ENCODE peak calls at places on chromosome X, in four cellular contexts. J is astrocyte of the cerebellum, S is OCI-LY7, I is pancreas. Y is an unnamed sample.

GRCh38 chrX:70030242-70030823 is 19.4 kb downstream of the AWAT2 start:
- DNase-seq in J (no peak), S (peak; percentile 53), I (peak; percentile 13), Y (no peak)

GRCh38 chrX:154457491-154458115 is 478 bp upstream of the PLXNA3 start:
- DNase-seq in J (no peak), S (peak; percentile 60), I (peak; percentile 51), Y (no peak)

GRCh38 chrX:109886122-109886761 is 116.7 kb upstream of the TMEM164 start:
- DNase-seq in J (peak; percentile 34), S (peak; percentile 35), I (peak; percentile 6), Y (no peak)

GRCh38 chrX:147565239-147565638 is 346.5 kb upstream of the FMR1 start:
- DNase-seq in J (no peak), S (no peak), I (no peak), Y (no peak)

GRCh38 chrX:139204903-139205667 is 325.5 kb upstream of the F9 start:
- DNase-seq in J (no peak), S (no peak), I (peak; percentile 15), Y (no peak)

GRCh38 chrX:26146024-26146423 is 7.9 kb downstream of the MAGEB18 start:
- DNase-seq in J (no peak), S (no peak), I (no peak), Y (no peak)

GRCh38 chrX:1592128-1592862 is 891 bp downstream of the AKAP17A start:
- DNase-seq in J (peak; percentile 2), S (peak; percentile 47), I (no peak), Y (peak; percentile 4)

GRCh38 chrX:68710870-68711576 is 63.6 kb downstream of the STARD8 start:
- DNase-seq in J (peak; percentile 32), S (peak; percentile 10), I (peak; percentile 19), Y (no peak)

GRCh38 chrX:132041016-132041415 is 17.9 kb downstream of the STK26 start:
- DNase-seq in J (no peak), S (no peak), I (no peak), Y (peak; percentile 24)

GRCh38 chrX:2609431-2610238 is 81.5 kb upstream of the CD99 start:
- DNase-seq in J (no peak), S (peak; percentile 18), I (no peak), Y (no peak)

GRCh38 chrX:118824173-118824782 is 654 bp downstream of the ZCCHC12 start:
- DNase-seq in J (no peak), S (no peak), I (no peak), Y (no peak)

GRCh38 chrX:58051346-58051745 is 141.1 kb upstream of the ZXDA start:
- DNase-seq in J (no peak), S (no peak), I (no peak), Y (no peak)

GRCh38 chrX:830532-830931 is 199.9 kb downstream of the SHOX start:
- DNase-seq in J (no peak), S (no peak), I (no peak), Y (no peak)

GRCh38 chrX:17411189-17411588 is 36.2 kb downstream of the NHS start:
- DNase-seq in J (no peak), S (no peak), I (no peak), Y (no peak)

GRCh38 chrX:40010550-40011364 is 87.0 kb downstream of the BCOR start:
- DNase-seq in J (no peak), S (no peak), I (no peak), Y (no peak)

GRCh38 chrX:9279271-9279596 is 185.6 kb upstream of the TBL1X start:
- DNase-seq in J (no peak), S (no peak), I (no peak), Y (no peak)
- H3K4me3 ChIP-seq in J (no peak overlapping the region), S (no peak overlapping the region), I (no peak overlapping the region), Y (no peak overlapping the region)

GRCh38 chrX:71911731-71912050 is 1.0 kb downstream of the NHSL2 start:
- DNase-seq in J (no peak), S (no peak), I (no peak), Y (no peak)
- H3K4me3 ChIP-seq in J (peak overlapping the region; percentile 37), S (no peak overlapping the region), I (peak overlapping the region; percentile 24), Y (peak overlapping the region; percentile 56)

GRCh38 chrX:136209016-136209738 is 42.0 kb downstream of the MAP7D3 start:
- DNase-seq in J (peak; percentile 26), S (no peak), I (peak; percentile 6), Y (no peak)

GRCh38 chrX:136211766-136212556 is 39.2 kb downstream of the MAP7D3 start:
- DNase-seq in J (no peak), S (no peak), I (no peak), Y (no peak)

GRCh38 chrX:136210806-136211205 is 40.4 kb downstream of the MAP7D3 start:
- DNase-seq in J (no peak), S (no peak), I (no peak), Y (no peak)

GRCh38 chrX:136209751-136210150 is 41.4 kb downstream of the MAP7D3 start:
- DNase-seq in J (no peak), S (no peak), I (no peak), Y (no peak)

DNA sequence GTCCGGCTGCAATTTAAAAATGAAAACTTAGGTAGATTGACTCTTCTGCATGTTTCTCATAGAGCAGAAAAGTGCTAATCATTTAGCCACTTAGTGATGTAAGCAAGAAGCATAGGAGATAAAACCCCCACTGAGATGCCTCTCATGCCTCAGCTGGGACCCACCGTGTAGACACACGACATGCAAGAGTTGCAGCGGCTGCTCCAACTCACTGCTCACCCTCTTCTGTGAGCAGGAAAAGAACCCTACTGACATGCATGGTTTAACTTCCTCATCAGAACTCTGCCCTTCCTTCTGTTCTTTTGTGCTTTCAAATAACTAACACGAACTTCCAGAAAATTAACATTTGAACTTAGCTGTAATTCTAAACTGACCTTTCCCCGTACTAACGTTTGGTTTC is 41.0 kb downstream of the MAP7D3 start:
- DNase-seq in J (no peak), S (peak; percentile 62), I (no peak), Y (no peak)
- H3K4me3 ChIP-seq in J (no peak overlapping the region), S (no peak overlapping the region), I (no peak overlapping the region), Y (no peak overlapping the region)

DNA sequence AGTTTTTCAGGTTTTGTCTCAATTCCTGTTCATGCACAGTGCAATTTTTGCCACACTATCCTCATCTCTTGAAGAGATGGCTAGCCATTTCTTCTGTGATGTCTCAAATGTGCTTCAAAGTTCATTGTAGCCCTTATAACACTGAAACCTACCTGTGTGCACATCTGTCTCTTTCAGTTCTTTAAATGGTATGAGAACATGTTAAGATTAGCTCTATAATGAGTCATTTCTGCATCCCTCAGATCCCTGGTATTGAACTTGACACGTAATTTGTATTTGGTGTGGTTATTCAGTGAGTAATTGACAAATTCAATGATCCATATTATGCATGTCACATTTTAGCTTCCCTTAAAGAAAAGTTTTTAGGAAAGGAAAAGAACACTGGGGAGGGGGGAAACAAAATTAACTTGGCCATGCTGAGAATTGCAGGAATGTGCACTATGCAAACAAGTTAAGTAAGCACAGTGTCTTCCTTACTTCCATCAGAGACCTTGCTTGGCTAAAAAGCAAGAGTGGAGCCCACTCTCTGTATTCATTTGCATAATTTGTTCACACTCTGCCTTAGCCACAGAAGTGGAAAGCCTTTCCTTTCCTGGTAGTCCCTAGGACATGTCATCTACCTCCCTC is 659.8 kb upstream of the MAGEB2 start:
- DNase-seq in J (no peak), S (peak; percentile 2), I (no peak), Y (no peak)
- H3K4me3 ChIP-seq in J (no peak overlapping the region), S (no peak overlapping the region), I (no peak overlapping the region), Y (no peak overlapping the region)

DNA sequence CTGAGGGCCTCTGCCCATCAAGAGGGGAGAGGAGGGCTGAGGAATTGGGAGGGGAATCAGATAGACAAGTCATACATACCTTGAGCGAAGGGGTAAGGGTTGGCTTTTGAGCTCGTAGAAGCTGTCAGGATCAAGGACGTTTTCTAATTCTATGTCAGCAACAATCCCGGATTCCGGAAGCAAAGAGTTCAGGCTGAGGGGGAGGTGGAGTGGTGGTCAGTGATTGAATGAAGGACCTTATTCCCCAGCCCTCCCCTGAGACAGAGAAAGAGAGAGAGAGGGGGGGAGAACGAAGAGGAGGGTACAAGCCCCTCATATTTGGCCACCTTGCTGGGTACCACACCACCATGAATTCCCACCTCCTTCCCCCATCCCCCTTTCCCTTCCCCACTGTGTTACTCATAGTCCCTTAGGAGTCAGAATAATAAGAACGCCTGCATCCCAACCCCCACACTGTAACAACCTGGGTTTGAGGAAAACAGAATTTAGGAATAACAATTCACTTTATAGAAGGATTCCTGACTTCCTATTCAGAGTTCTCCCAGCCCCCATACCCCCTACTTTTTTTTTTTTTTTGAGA is 2.7 kb downstream of the TFE3 start:
- DNase-seq in J (no peak), S (no peak), I (no peak), Y (peak; percentile 22)
- H3K4me3 ChIP-seq in J (peak overlapping the region; percentile 70), S (peak overlapping the region; percentile 59), I (no peak overlapping the region), Y (peak overlapping the region; percentile 71)

GRCh38 chrX:10106801-10107200 is 50.0 kb upstream of the CLCN4 start:
- DNase-seq in J (no peak), S (peak; percentile 88), I (no peak), Y (no peak)
- H3K4me3 ChIP-seq in J (no peak overlapping the region), S (peak overlapping the region; percentile 45), I (no peak overlapping the region), Y (no peak overlapping the region)

DNA sequence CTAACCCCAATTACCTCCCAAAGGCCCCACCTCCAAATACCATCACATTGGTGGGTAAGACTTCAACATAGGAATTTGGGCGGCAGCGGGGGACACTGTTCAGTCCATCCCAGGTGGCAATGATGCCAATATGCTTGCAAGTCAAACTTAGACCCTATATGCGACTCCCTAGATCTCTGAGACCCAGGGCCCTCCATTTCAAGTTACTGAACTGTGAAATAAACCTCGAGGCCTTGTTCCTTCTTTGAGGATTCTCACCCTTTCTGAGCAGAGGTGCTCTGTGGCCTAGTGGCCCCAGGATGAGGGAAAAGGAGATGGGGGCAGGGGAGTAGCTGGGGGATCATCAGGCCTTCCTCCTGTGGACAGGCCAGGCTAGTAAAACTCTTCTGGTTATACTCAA is 44.7 kb downstream of the CNGA2 start:
- DNase-seq in J (no peak), S (no peak), I (no peak), Y (no peak)
- H3K4me3 ChIP-seq in J (no peak overlapping the region), S (no peak overlapping the region), I (no peak overlapping the region), Y (no peak overlapping the region)

GRCh38 chrX:33205321-33205720 is 6.0 kb downstream of the DMD start:
- DNase-seq in J (no peak), S (no peak), I (no peak), Y (no peak)
- H3K4me3 ChIP-seq in J (no peak overlapping the region), S (no peak overlapping the region), I (no peak overlapping the region), Y (no peak overlapping the region)

DNA sequence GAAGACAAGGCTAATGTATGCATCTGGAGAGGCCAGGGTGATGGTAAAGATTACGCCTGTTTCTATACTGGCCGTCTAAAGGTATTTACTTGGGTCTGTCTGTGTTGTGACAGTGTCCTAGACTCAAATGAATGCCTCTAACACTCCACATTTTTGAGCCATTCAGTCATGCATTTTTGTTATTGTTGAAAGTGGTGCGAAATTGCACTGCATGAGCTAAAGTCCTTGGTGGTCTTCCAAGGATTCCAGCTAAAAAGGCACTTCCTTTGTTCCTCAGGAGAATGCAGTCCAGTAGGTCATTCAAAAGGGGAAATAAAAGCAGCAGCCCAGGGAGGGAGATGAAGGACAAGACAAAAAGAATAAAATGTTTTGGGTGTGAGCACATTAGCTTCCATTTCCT is 3.0 kb downstream of the GPC4 start:
- DNase-seq in J (peak; percentile 73), S (no peak), I (no peak), Y (peak; percentile 13)
- H3K4me3 ChIP-seq in J (peak overlapping the region; percentile 69), S (no peak overlapping the region), I (no peak overlapping the region), Y (no peak overlapping the region)